ENCODE peak calls at places on chromosomes 13 and 19, in nine cellular contexts. J, Q, I, T, G, R, V, P and K are unnamed samples.

GRCh38 chr13:23378009-23378632 is 55.4 kb downstream of the SACS start:
- DNase-seq in J (peak; percentile 89), Q (no peak), I (no peak), T (peak; percentile 15), G (peak; percentile 14), R (no peak), V (peak; percentile 41), P (peak; percentile 85), K (no peak)

GRCh38 chr19:30443531-30444252 is 71.5 kb downstream of the ZNF536 start:
- DNase-seq in J (no peak), Q (no peak), I (peak; percentile 69), T (no peak), G (no peak), R (no peak), V (no peak), P (no peak), K (no peak)

GRCh38 chr13:38680912-38681311 is 6.0 kb upstream of the FREM2 start:
- DNase-seq in J (no peak), Q (no peak), I (no peak), T (no peak), G (no peak), R (no peak), V (no peak), P (no peak), K (no peak)

GRCh38 chr13:47896546-47896945 is 104.5 kb downstream of the SUCLA2 start:
- DNase-seq in J (no peak), Q (no peak), I (no peak), T (no peak), G (no peak), R (no peak), V (no peak), P (no peak), K (no peak)

GRCh38 chr13:44298314-44298713 is 75.3 kb upstream of the SERP2 start:
- DNase-seq in J (no peak), Q (no peak), I (no peak), T (no peak), G (no peak), R (no peak), V (no peak), P (no peak), K (no peak)

GRCh38 chr13:24899601-24900000 is 135.6 kb downstream of the RNF17 start:
- DNase-seq in J (no peak), Q (no peak), I (no peak), T (no peak), G (no peak), R (no peak), V (no peak), P (no peak), K (no peak)

GRCh38 chr19:12064266-12065099 is at the start of gene ZNF844:
- DNase-seq in J (peak; percentile 62), Q (peak; percentile 97), I (peak; percentile 97), T (peak; percentile 59), G (peak; percentile 62), R (peak; percentile 97), V (peak; percentile 75), P (peak; percentile 85), K (peak; percentile 99)

GRCh38 chr13:36344173-36344572 is 2.0 kb downstream of the SPART start:
- DNase-seq in J (no peak), Q (no peak), I (no peak), T (no peak), G (no peak), R (no peak), V (no peak), P (no peak), K (no peak)

GRCh38 chr13:41013834-41014233 is 5.3 kb downstream of the ELF1 start:
- DNase-seq in J (no peak), Q (no peak), I (no peak), T (no peak), G (no peak), R (no peak), V (no peak), P (no peak), K (no peak)

GRCh38 chr13:98626298-98626940 is 49.5 kb upstream of the STK24 start:
- DNase-seq in J (no peak), Q (no peak), I (no peak), T (no peak), G (no peak), R (no peak), V (no peak), P (no peak), K (no peak)

GRCh38 chr19:15260939-15261338 is 28.7 kb upstream of the EPHX3 start:
- DNase-seq in J (no peak), Q (no peak), I (peak; percentile 41), T (no peak), G (no peak), R (no peak), V (no peak), P (no peak), K (no peak)

GRCh38 chr19:47035127-47035494 is 13.3 kb downstream of the TMEM160 start:
- DNase-seq in J (peak; percentile 15), Q (no peak), I (no peak), T (no peak), G (no peak), R (no peak), V (no peak), P (peak; percentile 19), K (no peak)

GRCh38 chr19:10808937-10809655 is 26.9 kb downstream of the TMED1 start:
- DNase-seq in J (peak; percentile 64), Q (no peak), I (no peak), T (no peak), G (no peak), R (no peak), V (peak; percentile 28), P (peak; percentile 60), K (no peak)

GRCh38 chr13:36685912-36686311 is 12.1 kb downstream of the SERTM1 start:
- DNase-seq in J (no peak), Q (no peak), I (no peak), T (no peak), G (no peak), R (no peak), V (no peak), P (no peak), K (no peak)

GRCh38 chr13:88704600-88705275 is 1033.6 kb downstream of the SLITRK5 start:
- DNase-seq in J (no peak), Q (no peak), I (no peak), T (no peak), G (no peak), R (no peak), V (no peak), P (no peak), K (no peak)

GRCh38 chr13:64074989-64075474 is 2659.4 kb upstream of the PCDH20 start:
- DNase-seq in J (no peak), Q (no peak), I (no peak), T (no peak), G (no peak), R (no peak), V (no peak), P (no peak), K (no peak)

GRCh38 chr13:109722068-109722467 is 64.3 kb downstream of the IRS2 start:
- DNase-seq in J (no peak), Q (no peak), I (no peak), T (no peak), G (no peak), R (no peak), V (no peak), P (no peak), K (no peak)

GRCh38 chr19:5628470-5628869 is 5.6 kb downstream of the SAFB start:
- DNase-seq in J (peak; percentile 34), Q (no peak), I (no peak), T (no peak), G (no peak), R (no peak), V (no peak), P (no peak), K (no peak)

GRCh38 chr13:65990684-65991083 is 1239.5 kb downstream of the PCDH9 start:
- DNase-seq in J (no peak), Q (no peak), I (no peak), T (no peak), G (no peak), R (no peak), V (no peak), P (no peak), K (no peak)

GRCh38 chr19:35013820-35014754 is 14.0 kb downstream of the GRAMD1A start:
- DNase-seq in J (peak; percentile 93), Q (no peak), I (no peak), T (peak; percentile 49), G (peak; percentile 41), R (no peak), V (peak; percentile 72), P (peak; percentile 70), K (no peak)

GRCh38 chr13:21458457-21458815 is 667 bp downstream of the ZDHHC20 start:
- DNase-seq in J (peak; percentile 72), Q (peak; percentile 18), I (peak; percentile 87), T (peak; percentile 28), G (peak; percentile 31), R (no peak), V (peak; percentile 46), P (peak; percentile 70), K (no peak)

GRCh38 chr13:24834902-24835510 is 71.0 kb downstream of the RNF17 start:
- DNase-seq in J (no peak), Q (no peak), I (no peak), T (no peak), G (no peak), R (no peak), V (no peak), P (no peak), K (no peak)

GRCh38 chr13:80040219-80040976 is 300.5 kb downstream of the SPRY2 start:
- DNase-seq in J (no peak), Q (no peak), I (no peak), T (no peak), G (no peak), R (no peak), V (no peak), P (no peak), K (no peak)

GRCh38 chr19:44260695-44261446 is 1.2 kb downstream of the ZNF233 start:
- DNase-seq in J (no peak), Q (no peak), I (no peak), T (no peak), G (no peak), R (no peak), V (no peak), P (no peak), K (no peak)

GRCh38 chr19:13100871-13101589 is 1.6 kb downstream of the LYL1 start:
- DNase-seq in J (no peak), Q (no peak), I (no peak), T (no peak), G (no peak), R (no peak), V (no peak), P (no peak), K (no peak)

GRCh38 chr19:14081797-14082674 is 3.5 kb downstream of the C19orf67 start:
- DNase-seq in J (peak; percentile 35), Q (peak; percentile 53), I (peak; percentile 88), T (no peak), G (no peak), R (no peak), V (peak; percentile 34), P (peak; percentile 68), K (no peak)

GRCh38 chr19:29422686-29423085 is 103.1 kb upstream of the VSTM2B start:
- DNase-seq in J (no peak), Q (no peak), I (no peak), T (no peak), G (no peak), R (no peak), V (no peak), P (no peak), K (no peak)

GRCh38 chr13:50843256-50844043 is at the start of gene DLEU7:
- DNase-seq in J (no peak), Q (no peak), I (peak; percentile 78), T (no peak), G (no peak), R (no peak), V (no peak), P (no peak), K (no peak)

GRCh38 chr19:12783849-12784393 is 7.4 kb upstream of the JUNB start:
- DNase-seq in J (no peak), Q (peak; percentile 59), I (no peak), T (no peak), G (no peak), R (no peak), V (no peak), P (no peak), K (peak; percentile 86)

GRCh38 chr13:33349314-33349995 is 63.9 kb upstream of the STARD13 start:
- DNase-seq in J (no peak), Q (peak; percentile 18), I (no peak), T (no peak), G (no peak), R (no peak), V (no peak), P (no peak), K (no peak)

GRCh38 chr13:96851856-96852255 is 142.4 kb downstream of the OXGR1 start:
- DNase-seq in J (no peak), Q (no peak), I (no peak), T (no peak), G (no peak), R (no peak), V (no peak), P (no peak), K (no peak)